ENCODE peak calls at places on chromosomes 1 and 21, in seven cellular contexts. E, N, O, K, S, I and G are unnamed samples.

GRCh38 chr1:52364235-52364839 is 1.7 kb downstream of the CC2D1B start:
- DNase-seq in O (no peak), K (no peak), E (no peak), I (no peak), N (peak), S (no peak), G (no peak)

GRCh38 chr1:208570362-208570761 is 326.2 kb upstream of the PLXNA2 start:
- DNase-seq in I (no peak), S (no peak), O (no peak), N (no peak), K (no peak), E (no peak), G (no peak)

GRCh38 chr1:155322571-155322952 is 1.9 kb downstream of the RUSC1 start:
- DNase-seq in O (no peak), S (no peak), K (peak), E (no peak), N (peak), I (no peak), G (peak)

GRCh38 chr1:221829327-221830011 is 87.6 kb upstream of the DUSP10 start:
- DNase-seq in N (peak), I (no peak), K (peak), S (no peak), E (peak), O (no peak), G (no peak)

GRCh38 chr21:34690041-34690792 is 21.4 kb downstream of the CLIC6 start:
- DNase-seq in O (no peak), K (no peak), N (no peak), E (no peak), I (no peak), S (no peak), G (no peak)

GRCh38 chr1:186208405-186209129 is 166.5 kb downstream of the TPR start:
- DNase-seq in S (no peak), N (no peak), E (no peak), O (no peak), K (peak), I (no peak), G (no peak)

GRCh38 chr1:90044346-90044745 is 49.4 kb downstream of the ZNF326 start:
- DNase-seq in K (no peak), E (no peak), N (no peak), I (no peak), O (no peak), S (no peak), G (no peak)

GRCh38 chr1:209038316-209038715 is 545.2 kb upstream of the CAMK1G start:
- DNase-seq in N (no peak), K (no peak), E (no peak), O (no peak), S (no peak), I (no peak), G (no peak)

GRCh38 chr1:31609512-31609911 is 8.0 kb upstream of the HCRTR1 start:
- DNase-seq in N (no peak), I (no peak), S (no peak), K (no peak), O (no peak), E (no peak), G (no peak)

GRCh38 chr1:176501596-176501995 is 38.6 kb downstream of the PAPPA2 start:
- DNase-seq in S (no peak), E (no peak), I (no peak), N (no peak), O (no peak), K (no peak), G (no peak)

GRCh38 chr1:195012995-195013394 is 1595.2 kb downstream of the KCNT2 start:
- DNase-seq in E (no peak), O (no peak), I (no peak), K (no peak), N (no peak), S (no peak), G (no peak)

GRCh38 chr1:234960722-234961467 is 167.7 kb downstream of the TOMM20 start:
- DNase-seq in K (no peak), E (peak), I (no peak), N (no peak), O (no peak), S (no peak), G (no peak)

GRCh38 chr21:14773777-14774345 is 227.7 kb upstream of the SAMSN1 start:
- DNase-seq in E (peak), I (peak), S (peak), K (no peak), N (peak), O (peak), G (peak)

GRCh38 chr1:185541861-185542260 is 192.3 kb upstream of the HMCN1 start:
- DNase-seq in S (no peak), K (no peak), I (no peak), O (no peak), E (no peak), N (no peak), G (no peak)

GRCh38 chr1:5628416-5628815 is 363.8 kb downstream of the NPHP4 start:
- DNase-seq in N (no peak), K (no peak), E (no peak), S (no peak), O (no peak), I (no peak), G (no peak)

GRCh38 chr1:227396539-227397355 is 78.5 kb upstream of the CDC42BPA start:
- DNase-seq in K (no peak), S (no peak), I (no peak), O (no peak), N (no peak), E (no peak), G (no peak)

GRCh38 chr1:51897699-51898031 is 19.1 kb upstream of the NRDC start:
- DNase-seq in N (no peak), O (no peak), E (no peak), S (no peak), K (peak), I (no peak), G (no peak)

GRCh38 chr1:88175120-88175630 is 508.9 kb upstream of the PKN2 start:
- DNase-seq in E (no peak), O (no peak), N (no peak), I (no peak), K (no peak), S (no peak), G (peak)

GRCh38 chr1:215665212-215665611 is 98.1 kb downstream of the KCTD3 start:
- DNase-seq in O (no peak), S (no peak), E (no peak), N (no peak), I (no peak), K (peak), G (no peak)

GRCh38 chr1:186785503-186785902 is 43.2 kb upstream of the PLA2G4A start:
- DNase-seq in K (peak), E (no peak), I (no peak), N (no peak), O (no peak), S (no peak), G (no peak)

GRCh38 chr1:30697977-30698376 is 25.4 kb downstream of the MATN1 start:
- DNase-seq in E (no peak), N (no peak), S (no peak), K (peak), O (no peak), I (no peak), G (no peak)

GRCh38 chr1:37475380-37476086 is 1.2 kb downstream of the ZC3H12A start:
- DNase-seq in S (no peak), O (no peak), N (no peak), I (no peak), E (peak), K (no peak), G (no peak)

GRCh38 chr1:25990702-25991395 is 7.0 kb downstream of the PAFAH2 start:
- DNase-seq in K (no peak), I (no peak), S (peak), E (no peak), N (peak), O (no peak), G (no peak)

GRCh38 chr1:93625582-93626327 is 55.9 kb downstream of the BCAR3 start:
- DNase-seq in O (no peak), I (no peak), E (no peak), S (no peak), K (peak), N (no peak), G (no peak)

GRCh38 chr1:18946550-18947381 is 9.7 kb downstream of the IFFO2 start:
- DNase-seq in O (no peak), K (no peak), S (no peak), I (no peak), N (no peak), E (no peak), G (peak)

GRCh38 chr1:80656628-80657019 is 1144.1 kb upstream of the ADGRL2 start:
- DNase-seq in E (no peak), I (no peak), N (no peak), O (no peak), S (no peak), K (peak), G (no peak)

GRCh38 chr1:213107613-213108012 is 56.6 kb downstream of the RPS6KC1 start:
- DNase-seq in I (no peak), K (no peak), E (no peak), O (no peak), S (no peak), N (no peak), G (no peak)

GRCh38 chr1:246930830-246931548 is 759 bp downstream of the AHCTF1 start:
- DNase-seq in K (peak), I (peak), S (no peak), N (peak), O (peak), E (peak), G (peak)

GRCh38 chr21:44773291-44773932 is 28.2 kb downstream of the UBE2G2 start:
- DNase-seq in S (no peak), O (no peak), I (no peak), N (no peak), K (no peak), E (no peak), G (peak)